ENCODE peak calls at places on chromosome 20, in six cellular contexts. One of them, this sample, is unnamed.

GRCh38 chr20:8414611-8415274 is 282.7 kb downstream of the PLCB1 start:
- DNase-seq in left ventricle myocardium inferior: no peak
- DNase-seq in lower lobe of right lung: no peak
- DNase-seq in hepatocyte: no peak
- DNase-seq in Peyer's patch: no peak
- DNase-seq in PC-3: peak; percentile 12
- DNase-seq in this sample: no peak

GRCh38 chr20:58693226-58694006 is 816 bp downstream of the NPEPL1 start:
- DNase-seq in PC-3: peak; percentile 29
- DNase-seq in left ventricle myocardium inferior: peak; percentile 35
- DNase-seq in hepatocyte: no peak
- DNase-seq in Peyer's patch: peak; percentile 47
- DNase-seq in lower lobe of right lung: no peak
- DNase-seq in this sample: no peak

GRCh38 chr20:59608396-59608795 is 4.1 kb downstream of the PHACTR3 start:
- DNase-seq in PC-3: no peak
- DNase-seq in lower lobe of right lung: no peak
- DNase-seq in left ventricle myocardium inferior: no peak
- DNase-seq in hepatocyte: no peak
- DNase-seq in Peyer's patch: no peak
- DNase-seq in this sample: no peak

GRCh38 chr20:12466915-12467314 is 541.9 kb upstream of the SPTLC3 start:
- DNase-seq in lower lobe of right lung: no peak
- DNase-seq in hepatocyte: no peak
- DNase-seq in PC-3: no peak
- DNase-seq in left ventricle myocardium inferior: no peak
- DNase-seq in Peyer's patch: no peak
- DNase-seq in this sample: no peak

GRCh38 chr20:37758332-37758731 is 64.5 kb downstream of the CTNNBL1 start:
- DNase-seq in hepatocyte: peak; percentile 11
- DNase-seq in left ventricle myocardium inferior: peak; percentile 18
- DNase-seq in PC-3: peak; percentile 31
- DNase-seq in Peyer's patch: peak; percentile 47
- DNase-seq in lower lobe of right lung: no peak
- DNase-seq in this sample: no peak

GRCh38 chr20:58459058-58459743 is 56.0 kb downstream of the APCDD1L start:
- DNase-seq in PC-3: no peak
- DNase-seq in hepatocyte: no peak
- DNase-seq in Peyer's patch: no peak
- DNase-seq in left ventricle myocardium inferior: no peak
- DNase-seq in lower lobe of right lung: no peak
- DNase-seq in this sample: no peak

GRCh38 chr20:34743039-34743438 is 38.9 kb downstream of the TP53INP2 start:
- DNase-seq in PC-3: no peak
- DNase-seq in lower lobe of right lung: no peak
- DNase-seq in Peyer's patch: no peak
- DNase-seq in hepatocyte: no peak
- DNase-seq in left ventricle myocardium inferior: no peak
- DNase-seq in this sample: no peak

GRCh38 chr20:58479666-58480454 is 35.3 kb downstream of the APCDD1L start:
- DNase-seq in PC-3: no peak
- DNase-seq in left ventricle myocardium inferior: peak; percentile 40
- DNase-seq in lower lobe of right lung: no peak
- DNase-seq in Peyer's patch: no peak
- DNase-seq in hepatocyte: no peak
- DNase-seq in this sample: no peak

GRCh38 chr20:60820149-60820548 is 431.9 kb upstream of the CDH4 start:
- DNase-seq in PC-3: no peak
- DNase-seq in lower lobe of right lung: no peak
- DNase-seq in hepatocyte: no peak
- DNase-seq in left ventricle myocardium inferior: no peak
- DNase-seq in Peyer's patch: no peak
- DNase-seq in this sample: no peak

GRCh38 chr20:19981091-19981490 is 36.1 kb upstream of the NAA20 start:
- DNase-seq in lower lobe of right lung: no peak
- DNase-seq in hepatocyte: no peak
- DNase-seq in left ventricle myocardium inferior: no peak
- DNase-seq in PC-3: peak; percentile 64
- DNase-seq in Peyer's patch: no peak
- DNase-seq in this sample: peak; percentile 36

GRCh38 chr20:58155148-58155925 is 73.1 kb downstream of the ANKRD60 start:
- DNase-seq in Peyer's patch: no peak
- DNase-seq in left ventricle myocardium inferior: no peak
- DNase-seq in hepatocyte: no peak
- DNase-seq in PC-3: no peak
- DNase-seq in lower lobe of right lung: no peak
- DNase-seq in this sample: no peak

GRCh38 chr20:34970193-34971037 is 14.7 kb downstream of the MYH7B start:
- DNase-seq in Peyer's patch: no peak
- DNase-seq in PC-3: no peak
- DNase-seq in left ventricle myocardium inferior: no peak
- DNase-seq in lower lobe of right lung: no peak
- DNase-seq in hepatocyte: no peak
- DNase-seq in this sample: no peak

GRCh38 chr20:51221103-51221502 is 198.2 kb upstream of the KCNG1 start:
- DNase-seq in left ventricle myocardium inferior: no peak
- DNase-seq in Peyer's patch: no peak
- DNase-seq in lower lobe of right lung: no peak
- DNase-seq in hepatocyte: no peak
- DNase-seq in PC-3: no peak
- DNase-seq in this sample: no peak

GRCh38 chr20:19654906-19655305 is 103.2 kb upstream of the RIN2 start:
- DNase-seq in hepatocyte: no peak
- DNase-seq in left ventricle myocardium inferior: no peak
- DNase-seq in PC-3: no peak
- DNase-seq in Peyer's patch: no peak
- DNase-seq in lower lobe of right lung: no peak
- DNase-seq in this sample: no peak

GRCh38 chr20:658202-658601 is 5.2 kb upstream of the SRXN1 start:
- DNase-seq in left ventricle myocardium inferior: no peak
- DNase-seq in lower lobe of right lung: no peak
- DNase-seq in Peyer's patch: no peak
- DNase-seq in PC-3: no peak
- DNase-seq in hepatocyte: no peak
- DNase-seq in this sample: no peak

GRCh38 chr20:46592580-46593362 is 42.3 kb upstream of the OCSTAMP start:
- DNase-seq in PC-3: peak; percentile 25
- DNase-seq in left ventricle myocardium inferior: no peak
- DNase-seq in hepatocyte: no peak
- DNase-seq in lower lobe of right lung: no peak
- DNase-seq in Peyer's patch: no peak
- DNase-seq in this sample: no peak

GRCh38 chr20:56733967-56734366 is 104.9 kb downstream of the TFAP2C start:
- DNase-seq in hepatocyte: no peak
- DNase-seq in left ventricle myocardium inferior: no peak
- DNase-seq in Peyer's patch: no peak
- DNase-seq in lower lobe of right lung: no peak
- DNase-seq in PC-3: no peak
- DNase-seq in this sample: no peak

GRCh38 chr20:19851863-19852262 is 93.8 kb downstream of the RIN2 start:
- DNase-seq in left ventricle myocardium inferior: no peak
- DNase-seq in hepatocyte: no peak
- DNase-seq in lower lobe of right lung: no peak
- DNase-seq in Peyer's patch: no peak
- DNase-seq in PC-3: no peak
- DNase-seq in this sample: no peak

GRCh38 chr20:31864521-31865400 is 5.6 kb downstream of the DUSP15 start:
- DNase-seq in Peyer's patch: peak; percentile 13
- DNase-seq in lower lobe of right lung: no peak
- DNase-seq in PC-3: no peak
- DNase-seq in hepatocyte: no peak
- DNase-seq in left ventricle myocardium inferior: no peak
- DNase-seq in this sample: no peak

GRCh38 chr20:7359739-7360138 is 580.5 kb downstream of the HAO1 start:
- DNase-seq in left ventricle myocardium inferior: no peak
- DNase-seq in hepatocyte: no peak
- DNase-seq in PC-3: no peak
- DNase-seq in Peyer's patch: no peak
- DNase-seq in lower lobe of right lung: no peak
- DNase-seq in this sample: no peak

GRCh38 chr20:35831983-35832382 is 60.2 kb downstream of the PHF20 start:
- DNase-seq in hepatocyte: no peak
- DNase-seq in Peyer's patch: no peak
- DNase-seq in lower lobe of right lung: no peak
- DNase-seq in left ventricle myocardium inferior: no peak
- DNase-seq in PC-3: no peak
- DNase-seq in this sample: no peak

GRCh38 chr20:13671500-13672288 is 33.0 kb upstream of the TASP1 start:
- DNase-seq in Peyer's patch: no peak
- DNase-seq in left ventricle myocardium inferior: no peak
- DNase-seq in hepatocyte: no peak
- DNase-seq in PC-3: peak; percentile 33
- DNase-seq in lower lobe of right lung: no peak
- DNase-seq in this sample: no peak

GRCh38 chr20:54275359-54276108 is 67.6 kb downstream of the PFDN4 start:
- DNase-seq in left ventricle myocardium inferior: no peak
- DNase-seq in Peyer's patch: no peak
- DNase-seq in PC-3: no peak
- DNase-seq in hepatocyte: no peak
- DNase-seq in lower lobe of right lung: no peak
- DNase-seq in this sample: no peak

DNA sequence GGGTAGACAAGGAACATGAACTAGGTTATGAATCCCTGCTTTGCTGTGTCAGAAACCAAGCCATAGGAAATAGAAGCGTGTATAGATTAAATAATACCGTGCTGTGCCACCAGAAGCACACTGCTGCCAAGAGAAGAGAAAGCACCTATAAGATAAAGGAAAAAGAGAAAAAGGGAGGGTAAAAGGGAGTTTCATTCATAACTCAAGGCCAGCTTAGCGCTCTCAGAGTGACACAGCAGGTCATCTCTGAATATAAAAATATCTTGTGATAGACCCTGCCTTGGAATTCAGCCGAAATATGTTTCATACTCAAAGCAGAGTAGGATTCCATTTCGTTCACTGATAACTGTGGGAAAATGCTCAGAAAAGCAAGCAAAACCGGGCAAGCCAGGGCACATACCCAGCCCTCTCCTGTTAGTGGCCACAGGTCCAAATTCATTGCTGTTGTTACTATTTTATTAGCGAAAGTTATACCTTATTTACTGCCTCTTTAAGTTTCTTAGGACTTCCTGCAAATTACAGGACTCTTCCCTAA is 8.7 kb downstream of the JAG1 start:
- DNase-seq in lower lobe of right lung: no peak
- DNase-seq in hepatocyte: no peak
- DNase-seq in PC-3: no peak
- DNase-seq in left ventricle myocardium inferior: no peak
- DNase-seq in Peyer's patch: no peak
- DNase-seq in this sample: no peak
- H3K4me1 ChIP-seq in lower lobe of right lung: peaks cover 79% of the 10 kb centered on the region
- H3K4me1 ChIP-seq in hepatocyte: peaks cover 62% of the 10 kb centered on the region
- H3K4me1 ChIP-seq in PC-3: peaks cover 16% of the 10 kb centered on the region
- H3K4me1 ChIP-seq in left ventricle myocardium inferior: peaks cover 96% of the 10 kb centered on the region
- H3K4me1 ChIP-seq in Peyer's patch: peaks cover 4% of the 10 kb centered on the region
- H3K4me1 ChIP-seq in this sample: peaks cover 59% of the 10 kb centered on the region

DNA sequence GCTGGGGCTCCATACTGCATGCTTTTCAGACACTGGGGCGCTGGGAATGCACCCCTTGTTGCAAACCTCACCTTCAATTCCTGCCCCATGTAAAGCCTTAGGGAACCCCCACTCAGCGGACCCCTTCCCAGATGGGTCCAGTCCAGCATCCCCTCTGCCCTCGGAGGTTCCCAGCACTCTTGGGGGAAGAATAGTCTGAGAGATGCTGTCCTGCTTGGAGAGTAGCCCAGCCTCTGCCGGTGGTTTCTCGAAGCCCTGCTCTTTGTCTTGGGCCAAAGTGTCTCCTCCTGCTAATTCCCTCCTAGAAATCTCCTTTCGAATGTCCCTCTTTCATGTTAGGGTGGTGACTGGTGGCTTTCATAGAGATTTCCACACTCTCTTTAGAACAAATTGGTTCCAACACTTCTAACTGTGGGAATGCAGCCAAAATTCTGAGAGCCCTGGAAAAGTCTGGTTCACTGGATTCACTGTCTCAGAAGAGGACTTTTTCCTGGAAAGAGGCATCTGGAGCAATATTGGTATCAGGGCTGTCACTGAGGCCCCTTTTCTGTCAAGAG is 24.9 kb upstream of the SULF2 start:
- DNase-seq in PC-3: no peak
- DNase-seq in left ventricle myocardium inferior: no peak
- DNase-seq in Peyer's patch: no peak
- DNase-seq in hepatocyte: no peak
- DNase-seq in lower lobe of right lung: no peak
- DNase-seq in this sample: no peak
- H3K27ac ChIP-seq in PC-3: peak overlapping the region; percentile 97
- H3K27ac ChIP-seq in left ventricle myocardium inferior: no peak overlapping the region
- H3K27ac ChIP-seq in Peyer's patch: no peak overlapping the region
- H3K27ac ChIP-seq in hepatocyte: no peak overlapping the region
- H3K27ac ChIP-seq in lower lobe of right lung: no peak overlapping the region
- H3K27ac ChIP-seq in this sample: no peak overlapping the region

GRCh38 chr20:45010399-45010828 is 44.1 kb downstream of the STK4 start:
- DNase-seq in left ventricle myocardium inferior: no peak
- DNase-seq in lower lobe of right lung: no peak
- DNase-seq in PC-3: peak; percentile 82
- DNase-seq in hepatocyte: no peak
- DNase-seq in Peyer's patch: no peak
- DNase-seq in this sample: no peak
- H3K4me1 ChIP-seq in left ventricle myocardium inferior: peaks cover 13% of the 10 kb centered on the region
- H3K4me1 ChIP-seq in lower lobe of right lung: no peaks in the 10 kb centered on the region
- H3K4me1 ChIP-seq in PC-3: peaks cover 24% of the 10 kb centered on the region
- H3K4me1 ChIP-seq in hepatocyte: peaks cover 3% of the 10 kb centered on the region
- H3K4me1 ChIP-seq in Peyer's patch: no peaks in the 10 kb centered on the region
- H3K4me1 ChIP-seq in this sample: peaks cover 46% of the 10 kb centered on the region

DNA sequence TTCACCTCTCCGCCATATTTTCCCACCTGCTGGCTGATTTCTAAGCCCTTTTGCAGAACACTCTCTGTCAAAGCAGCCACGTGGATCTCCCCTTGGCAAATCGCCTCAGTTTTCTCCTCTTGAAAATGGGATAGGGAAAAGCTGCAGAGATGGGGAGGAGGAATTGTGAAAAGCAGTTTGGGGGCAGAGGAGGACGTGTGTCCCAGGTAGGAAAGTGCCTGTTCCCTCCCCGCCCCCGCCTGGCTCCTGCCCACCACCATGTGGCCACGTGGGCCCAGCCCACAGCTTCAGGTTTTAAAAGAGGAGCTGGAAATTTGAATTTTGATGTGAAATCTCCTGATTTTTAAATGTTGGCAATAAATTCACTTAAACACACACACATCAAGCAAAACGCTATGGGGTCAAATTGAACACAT is 3.6 kb upstream of the CEBPB start:
- DNase-seq in lower lobe of right lung: no peak
- DNase-seq in Peyer's patch: no peak
- DNase-seq in PC-3: peak; percentile 35
- DNase-seq in hepatocyte: no peak
- DNase-seq in left ventricle myocardium inferior: no peak
- DNase-seq in this sample: no peak
- H3K27ac ChIP-seq in lower lobe of right lung: no peak overlapping the region
- H3K27ac ChIP-seq in Peyer's patch: no peak overlapping the region
- H3K27ac ChIP-seq in PC-3: no peak overlapping the region
- H3K27ac ChIP-seq in hepatocyte: peak overlapping the region; percentile 76
- H3K27ac ChIP-seq in left ventricle myocardium inferior: peak overlapping the region; percentile 4
- H3K27ac ChIP-seq in this sample: no peak overlapping the region

This sample was measured in SJSA1.